ENCODE peak calls at places on chromosomes 5 and 9, in five cellular contexts. One of them, this sample, is unnamed. For H3K4me1 and H3K27me3, the result is how much of the 10 kb centered on the place peaks cover.

GRCh38 chr5:126509339-126509738 is 85.7 kb downstream of the ALDH7A1 start:
- DNase-seq in upper lobe of right lung: no peak
- DNase-seq in lung: no peak
- DNase-seq in effector memory CD4-positive, alpha-beta T cell: no peak
- DNase-seq in cardiac muscle cell: peak
- DNase-seq in this sample: no peak

GRCh38 chr5:172758836-172759149 is 12.2 kb downstream of the DUSP1 start:
- DNase-seq in upper lobe of right lung: no peak
- DNase-seq in lung: no peak
- DNase-seq in effector memory CD4-positive, alpha-beta T cell: no peak
- DNase-seq in cardiac muscle cell: no peak
- DNase-seq in this sample: no peak

GRCh38 chr5:91383956-91384300 is 811 bp upstream of the ARRDC3 start:
- DNase-seq in upper lobe of right lung: no peak
- DNase-seq in lung: no peak
- DNase-seq in effector memory CD4-positive, alpha-beta T cell: no peak
- DNase-seq in cardiac muscle cell: no peak
- DNase-seq in this sample: no peak

GRCh38 chr5:42840279-42840678 is 28.6 kb upstream of the SELENOP start:
- DNase-seq in upper lobe of right lung: peak
- DNase-seq in lung: peak
- DNase-seq in effector memory CD4-positive, alpha-beta T cell: no peak
- DNase-seq in cardiac muscle cell: peak
- DNase-seq in this sample: peak

GRCh38 chr9:137278061-137278912 is 761 bp downstream of the TOR4A start:
- DNase-seq in upper lobe of right lung: peak
- DNase-seq in lung: no peak
- DNase-seq in effector memory CD4-positive, alpha-beta T cell: no peak
- DNase-seq in cardiac muscle cell: peak
- DNase-seq in this sample: no peak

GRCh38 chr5:157513182-157513581 is 53.2 kb downstream of the NIPAL4 start:
- DNase-seq in upper lobe of right lung: no peak
- DNase-seq in lung: no peak
- DNase-seq in effector memory CD4-positive, alpha-beta T cell: no peak
- DNase-seq in cardiac muscle cell: no peak
- DNase-seq in this sample: no peak

GRCh38 chr5:56326770-56327169 is 93.6 kb upstream of the ANKRD55 start:
- DNase-seq in upper lobe of right lung: no peak
- DNase-seq in lung: no peak
- DNase-seq in effector memory CD4-positive, alpha-beta T cell: no peak
- DNase-seq in cardiac muscle cell: no peak
- DNase-seq in this sample: no peak

GRCh38 chr9:129682381-129682780 is 16.9 kb downstream of the PRRX2 start:
- DNase-seq in upper lobe of right lung: no peak
- DNase-seq in lung: no peak
- DNase-seq in effector memory CD4-positive, alpha-beta T cell: no peak
- DNase-seq in cardiac muscle cell: no peak
- DNase-seq in this sample: no peak

GRCh38 chr5:63409737-63410136 is 552.5 kb downstream of the HTR1A start:
- DNase-seq in upper lobe of right lung: no peak
- DNase-seq in lung: no peak
- DNase-seq in effector memory CD4-positive, alpha-beta T cell: no peak
- DNase-seq in cardiac muscle cell: no peak
- DNase-seq in this sample: no peak

GRCh38 chr5:55159763-55160492 is at the start of gene GPX8:
- DNase-seq in upper lobe of right lung: no peak
- DNase-seq in lung: no peak
- DNase-seq in effector memory CD4-positive, alpha-beta T cell: no peak
- DNase-seq in cardiac muscle cell: peak
- DNase-seq in this sample: peak

GRCh38 chr9:91273853-91274552 is 87.7 kb downstream of the AUH start:
- DNase-seq in upper lobe of right lung: no peak
- DNase-seq in lung: no peak
- DNase-seq in effector memory CD4-positive, alpha-beta T cell: no peak
- DNase-seq in cardiac muscle cell: peak
- DNase-seq in this sample: no peak

GRCh38 chr5:56725709-56726108 is 89.6 kb upstream of the MAP3K1 start:
- DNase-seq in upper lobe of right lung: no peak
- DNase-seq in lung: no peak
- DNase-seq in effector memory CD4-positive, alpha-beta T cell: no peak
- DNase-seq in cardiac muscle cell: peak
- DNase-seq in this sample: no peak

GRCh38 chr9:71895122-71895521 is 15.9 kb downstream of the ABHD17B start:
- DNase-seq in upper lobe of right lung: no peak
- DNase-seq in lung: no peak
- DNase-seq in effector memory CD4-positive, alpha-beta T cell: no peak
- DNase-seq in cardiac muscle cell: peak
- DNase-seq in this sample: no peak

GRCh38 chr5:51172853-51173635 is 210.2 kb upstream of the ISL1 start:
- DNase-seq in upper lobe of right lung: no peak
- DNase-seq in lung: no peak
- DNase-seq in effector memory CD4-positive, alpha-beta T cell: no peak
- DNase-seq in cardiac muscle cell: no peak
- DNase-seq in this sample: no peak

GRCh38 chr9:137294684-137295312 is 7.3 kb downstream of the NRARP start:
- DNase-seq in upper lobe of right lung: peak
- DNase-seq in lung: no peak
- DNase-seq in effector memory CD4-positive, alpha-beta T cell: no peak
- DNase-seq in cardiac muscle cell: peak
- DNase-seq in this sample: no peak

GRCh38 chr5:172235827-172236749 is 42.1 kb downstream of the EFCAB9 start:
- DNase-seq in upper lobe of right lung: no peak
- DNase-seq in lung: no peak
- DNase-seq in effector memory CD4-positive, alpha-beta T cell: no peak
- DNase-seq in cardiac muscle cell: no peak
- DNase-seq in this sample: no peak

GRCh38 chr9:94806307-94806893 is 79.9 kb downstream of the AOPEP start:
- DNase-seq in upper lobe of right lung: no peak
- DNase-seq in lung: no peak
- DNase-seq in effector memory CD4-positive, alpha-beta T cell: no peak
- DNase-seq in cardiac muscle cell: no peak
- DNase-seq in this sample: no peak
- H3K4me1 ChIP-seq in upper lobe of right lung: under half
- H3K4me1 ChIP-seq in lung: under half
- H3K4me1 ChIP-seq in effector memory CD4-positive, alpha-beta T cell: under half
- H3K4me1 ChIP-seq in cardiac muscle cell: under half
- H3K4me1 ChIP-seq in this sample: under half

DNA sequence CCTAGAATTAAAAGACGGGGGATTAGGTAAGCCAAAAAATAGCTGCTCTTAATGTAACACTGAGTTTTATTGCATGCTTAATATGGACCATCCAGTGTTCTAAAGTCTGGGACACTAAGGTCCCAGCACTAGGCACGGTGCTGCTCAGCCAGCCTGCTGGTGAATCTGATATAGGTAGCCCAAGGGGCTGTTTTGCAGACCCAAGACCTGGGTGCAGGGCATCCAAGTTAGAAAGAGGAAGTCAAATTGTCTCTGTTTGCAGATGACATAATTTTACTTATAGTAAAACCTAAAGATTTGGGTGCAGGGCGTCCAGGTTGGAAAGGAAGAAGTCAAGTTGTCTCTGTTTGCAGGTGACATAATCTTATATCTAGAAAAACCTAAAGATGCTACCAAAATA is 17.8 kb downstream of the IFNA5 start:
- DNase-seq in upper lobe of right lung: no peak
- DNase-seq in lung: no peak
- DNase-seq in effector memory CD4-positive, alpha-beta T cell: no peak
- DNase-seq in cardiac muscle cell: no peak
- DNase-seq in this sample: no peak
- H3K27me3 ChIP-seq in upper lobe of right lung: under half
- H3K27me3 ChIP-seq in lung: under half
- H3K27me3 ChIP-seq in effector memory CD4-positive, alpha-beta T cell: under half
- H3K27me3 ChIP-seq in cardiac muscle cell: under half
- H3K27me3 ChIP-seq in this sample: under half

GRCh38 chr5:132465095-132465707 is 25.4 kb downstream of the IRF1 start:
- DNase-seq in upper lobe of right lung: peak
- DNase-seq in lung: no peak
- DNase-seq in effector memory CD4-positive, alpha-beta T cell: no peak
- DNase-seq in cardiac muscle cell: no peak
- DNase-seq in this sample: no peak
- H3K4me1 ChIP-seq in upper lobe of right lung: half or more
- H3K4me1 ChIP-seq in lung: under half
- H3K4me1 ChIP-seq in effector memory CD4-positive, alpha-beta T cell: half or more
- H3K4me1 ChIP-seq in cardiac muscle cell: under half
- H3K4me1 ChIP-seq in this sample: under half

GRCh38 chr5:6552612-6553011 is 80.2 kb downstream of the NSUN2 start:
- DNase-seq in upper lobe of right lung: no peak
- DNase-seq in lung: no peak
- DNase-seq in effector memory CD4-positive, alpha-beta T cell: no peak
- DNase-seq in cardiac muscle cell: no peak
- DNase-seq in this sample: no peak
- H3K27me3 ChIP-seq in upper lobe of right lung: under half
- H3K27me3 ChIP-seq in lung: under half
- H3K27me3 ChIP-seq in effector memory CD4-positive, alpha-beta T cell: under half
- H3K27me3 ChIP-seq in cardiac muscle cell: under half
- H3K27me3 ChIP-seq in this sample: under half

GRCh38 chr5:134177197-134178171 is 734 bp upstream of the SKP1 start:
- DNase-seq in upper lobe of right lung: peak
- DNase-seq in lung: peak
- DNase-seq in effector memory CD4-positive, alpha-beta T cell: no peak
- DNase-seq in cardiac muscle cell: peak
- DNase-seq in this sample: peak

GRCh38 chr5:134174841-134175839 is 1.6 kb downstream of the SKP1 start:
- DNase-seq in upper lobe of right lung: no peak
- DNase-seq in lung: no peak
- DNase-seq in effector memory CD4-positive, alpha-beta T cell: no peak
- DNase-seq in cardiac muscle cell: peak
- DNase-seq in this sample: no peak

GRCh38 chr5:134175874-134176522 is 752 bp downstream of the SKP1 start:
- DNase-seq in upper lobe of right lung: no peak
- DNase-seq in lung: no peak
- DNase-seq in effector memory CD4-positive, alpha-beta T cell: no peak
- DNase-seq in cardiac muscle cell: peak
- DNase-seq in this sample: peak

GRCh38 chr5:134176523-134177196 is at the start of gene SKP1:
- DNase-seq in upper lobe of right lung: peak
- DNase-seq in lung: peak
- DNase-seq in effector memory CD4-positive, alpha-beta T cell: peak
- DNase-seq in cardiac muscle cell: peak
- DNase-seq in this sample: peak

DNA sequence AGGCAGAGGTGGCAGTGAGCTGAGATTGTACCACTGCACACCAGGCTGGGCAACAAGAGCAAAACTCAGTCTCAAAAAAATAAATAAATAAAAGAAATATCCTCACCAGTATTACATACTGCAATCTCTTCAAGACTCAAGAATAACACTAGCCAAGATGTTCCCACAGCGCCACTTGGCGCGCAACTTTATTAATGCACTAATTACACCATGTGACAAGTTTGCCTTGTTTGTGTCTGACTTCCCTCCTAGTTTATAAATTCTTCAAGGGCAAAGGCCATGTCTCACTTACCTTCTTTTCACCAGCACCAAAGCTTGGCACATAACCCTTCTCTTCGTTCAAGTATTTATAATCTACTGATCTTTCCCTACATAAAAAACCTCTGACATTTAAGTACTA is 4.8 kb downstream of the SKP1 start:
- DNase-seq in upper lobe of right lung: no peak
- DNase-seq in lung: no peak
- DNase-seq in effector memory CD4-positive, alpha-beta T cell: no peak
- DNase-seq in cardiac muscle cell: no peak
- DNase-seq in this sample: no peak
- H3K4me1 ChIP-seq in upper lobe of right lung: under half
- H3K4me1 ChIP-seq in lung: under half
- H3K4me1 ChIP-seq in effector memory CD4-positive, alpha-beta T cell: under half
- H3K4me1 ChIP-seq in cardiac muscle cell: under half
- H3K4me1 ChIP-seq in this sample: under half

GRCh38 chr5:174623018-174623417 is 101.4 kb upstream of the MSX2 start:
- DNase-seq in upper lobe of right lung: no peak
- DNase-seq in lung: no peak
- DNase-seq in effector memory CD4-positive, alpha-beta T cell: no peak
- DNase-seq in cardiac muscle cell: no peak
- DNase-seq in this sample: no peak
- H3K27me3 ChIP-seq in upper lobe of right lung: under half
- H3K27me3 ChIP-seq in lung: under half
- H3K27me3 ChIP-seq in effector memory CD4-positive, alpha-beta T cell: under half
- H3K27me3 ChIP-seq in cardiac muscle cell: under half
- H3K27me3 ChIP-seq in this sample: under half

GRCh38 chr9:27337833-27338526 is 41.0 kb upstream of the EQTN start:
- DNase-seq in upper lobe of right lung: peak
- DNase-seq in lung: no peak
- DNase-seq in effector memory CD4-positive, alpha-beta T cell: no peak
- DNase-seq in cardiac muscle cell: no peak
- DNase-seq in this sample: no peak

GRCh38 chr9:27338527-27338903 is 41.6 kb upstream of the EQTN start:
- DNase-seq in upper lobe of right lung: no peak
- DNase-seq in lung: no peak
- DNase-seq in effector memory CD4-positive, alpha-beta T cell: no peak
- DNase-seq in cardiac muscle cell: no peak
- DNase-seq in this sample: no peak

GRCh38 chr9:27339661-27340295 is 42.8 kb upstream of the EQTN start:
- DNase-seq in upper lobe of right lung: no peak
- DNase-seq in lung: no peak
- DNase-seq in effector memory CD4-positive, alpha-beta T cell: no peak
- DNase-seq in cardiac muscle cell: no peak
- DNase-seq in this sample: no peak

GRCh38 chr9:27341545-27342294 is 44.8 kb upstream of the EQTN start:
- DNase-seq in upper lobe of right lung: no peak
- DNase-seq in lung: no peak
- DNase-seq in effector memory CD4-positive, alpha-beta T cell: no peak
- DNase-seq in cardiac muscle cell: no peak
- DNase-seq in this sample: no peak

DNA sequence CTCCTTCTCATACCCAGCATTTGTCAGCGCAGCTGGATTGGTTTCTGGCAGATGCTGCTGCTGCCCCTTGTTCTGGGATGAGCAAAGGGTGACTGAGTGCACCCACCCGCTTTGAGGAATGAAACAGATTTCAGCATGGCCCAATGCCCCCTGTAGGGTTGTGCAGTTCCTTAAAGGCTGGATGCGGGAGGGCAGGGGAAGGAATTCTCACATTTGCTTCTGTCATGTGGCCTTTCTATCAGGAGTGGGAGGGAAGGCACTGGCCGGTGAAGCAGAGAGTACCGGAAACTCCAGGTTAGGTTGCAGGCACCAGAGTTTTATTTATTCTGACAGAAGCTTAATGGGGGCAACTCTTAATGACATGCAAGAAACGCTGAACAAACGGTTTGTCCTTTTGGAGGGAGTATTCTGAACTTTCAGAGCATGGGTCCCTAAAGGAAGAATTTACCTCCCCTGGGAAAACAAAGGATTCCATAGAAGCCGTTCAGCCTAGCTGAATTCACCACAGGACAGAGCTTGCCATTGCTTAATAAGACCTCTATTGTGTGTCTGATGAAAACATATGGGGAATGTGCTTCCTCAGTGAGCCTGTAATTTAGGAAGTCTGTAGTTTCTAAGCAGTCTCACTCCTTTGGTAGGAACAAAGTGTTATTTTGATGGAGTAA is 44.1 kb upstream of the EQTN start:
- DNase-seq in upper lobe of right lung: no peak
- DNase-seq in lung: no peak
- DNase-seq in effector memory CD4-positive, alpha-beta T cell: no peak
- DNase-seq in cardiac muscle cell: peak
- DNase-seq in this sample: no peak
- H3K4me1 ChIP-seq in upper lobe of right lung: under half
- H3K4me1 ChIP-seq in lung: under half
- H3K4me1 ChIP-seq in effector memory CD4-positive, alpha-beta T cell: under half
- H3K4me1 ChIP-seq in cardiac muscle cell: under half
- H3K4me1 ChIP-seq in this sample: under half